ENCODE peak calls at places on chromosomes 7 and 10, in ten cellular contexts. H, Q, Z, N, U, A, C, K, W and D are unnamed samples.

GRCh38 chr7:11988186-11988585 is 156.2 kb upstream of the THSD7A start:
- DNase-seq in Z (peak; percentile 7), Q (no peak), H (no peak), U (no peak), W (no peak), K (no peak), N (no peak), A (no peak), C (no peak), D (no peak)

GRCh38 chr10:47063858-47064257 is 152.6 kb downstream of the PTPN20 start:
- DNase-seq in Z (no peak), N (no peak), H (no peak), C (no peak), Q (no peak), A (no peak), K (no peak), U (no peak), W (no peak), D (no peak)

GRCh38 chr7:29281782-29282541 is 87.4 kb downstream of the CHN2 start:
- DNase-seq in N (peak; percentile 63), Z (peak; percentile 96), K (no peak), H (no peak), U (peak; percentile 69), C (no peak), A (no peak), Q (peak; percentile 67), W (peak; percentile 22), D (no peak)

GRCh38 chr10:34189830-34190229 is 625.3 kb downstream of the PARD3 start:
- DNase-seq in W (no peak), C (no peak), U (no peak), H (no peak), Q (no peak), Z (no peak), N (no peak), K (no peak), A (no peak), D (no peak)

GRCh38 chr10:21082206-21082605 is 185.1 kb upstream of the NEBL start:
- DNase-seq in W (no peak), Q (no peak), C (no peak), Z (no peak), U (no peak), N (no peak), A (no peak), H (no peak), K (no peak), D (no peak)

GRCh38 chr7:140230517-140230861 is 53.7 kb upstream of the KDM7A start:
- DNase-seq in H (no peak), Q (no peak), W (no peak), Z (no peak), N (peak; percentile 54), K (no peak), C (no peak), A (peak; percentile 55), U (no peak), D (no peak)

GRCh38 chr10:30750971-30751677 is 121.6 kb upstream of the LYZL2 start:
- DNase-seq in K (peak; percentile 56), U (no peak), Q (no peak), A (no peak), N (no peak), H (no peak), C (peak; percentile 74), W (no peak), Z (no peak), D (no peak)

GRCh38 chr10:86946215-86947170 is 10.9 kb downstream of the MMRN2 start:
- DNase-seq in C (no peak), Q (no peak), U (peak; percentile 81), N (peak; percentile 59), W (no peak), A (no peak), K (no peak), Z (peak; percentile 52), H (no peak), D (peak; percentile 66)

GRCh38 chr7:131040467-131040932 is 287.2 kb upstream of the MKLN1 start:
- DNase-seq in W (peak; percentile 38), Q (peak; percentile 62), H (peak; percentile 18), N (no peak), K (peak; percentile 68), A (peak; percentile 68), U (no peak), C (peak; percentile 83), Z (no peak), D (no peak)